ENCODE peak calls at places on chromosomes 1 and 21, in ten cellular contexts. A is endothelial cell, G is pancreas, V is colonic mucosa, F is IMR-90, Q is epithelial cell of esophagus, E is thoracic aorta, P is RWPE1, S is GM06990, D is transverse colon. B is an unnamed sample.

GRCh38 chr1:224726783-224727182 is 110.7 kb downstream of the CNIH3 start:
- DNase-seq in E (no peak), G (no peak), Q (peak), V (no peak), S (no peak), D (no peak), A (no peak), F (peak), P (peak), B (no peak)

GRCh38 chr1:40155910-40156309 is 5.3 kb upstream of the RLF start:
- DNase-seq in S (no peak), V (no peak), P (no peak), D (no peak), E (no peak), F (no peak), G (no peak), Q (no peak), A (no peak), B (no peak)

GRCh38 chr1:1093610-1093943 is 19.5 kb upstream of the RNF223 start:
- DNase-seq in A (no peak), S (no peak), V (no peak), Q (no peak), D (peak), F (no peak), P (no peak), G (no peak), E (no peak), B (peak)

GRCh38 chr1:172969611-172970010 is 81.1 kb downstream of the TNFSF18 start:
- DNase-seq in P (no peak), A (no peak), S (no peak), D (no peak), G (no peak), Q (peak), E (no peak), V (no peak), F (peak), B (no peak)

GRCh38 chr1:66033781-66034180 is 241.1 kb downstream of the PDE4B start:
- DNase-seq in Q (peak), D (no peak), G (no peak), S (no peak), A (no peak), F (no peak), E (no peak), V (no peak), P (peak), B (no peak)

GRCh38 chr21:30689822-30690221 is 28.8 kb downstream of the KRTAP21-3 start:
- DNase-seq in Q (no peak), S (no peak), D (no peak), F (no peak), E (no peak), G (no peak), V (no peak), A (no peak), P (no peak), B (no peak)

GRCh38 chr1:67264899-67265298 is 42.8 kb upstream of the IL12RB2 start:
- DNase-seq in E (no peak), S (no peak), Q (no peak), G (no peak), D (no peak), A (no peak), F (no peak), P (no peak), V (no peak), B (no peak)

GRCh38 chr1:184359909-184360308 is 26.9 kb upstream of the C1orf21 start:
- DNase-seq in V (no peak), S (no peak), P (no peak), A (no peak), G (no peak), E (no peak), F (no peak), Q (peak), D (no peak), B (no peak)

GRCh38 chr21:38351961-38352521 is 95.2 kb downstream of the KCNJ15 start:
- DNase-seq in F (peak), V (no peak), D (no peak), Q (peak), A (no peak), P (peak), E (no peak), G (no peak), S (no peak), B (no peak)

GRCh38 chr1:173383341-173383740 is 93.8 kb upstream of the PRDX6 start:
- DNase-seq in F (peak), D (no peak), G (no peak), A (no peak), E (no peak), P (no peak), Q (no peak), V (no peak), S (no peak), B (no peak)

GRCh38 chr1:210262897-210263272 is 30.3 kb downstream of the SERTAD4 start:
- DNase-seq in V (no peak), P (no peak), A (no peak), Q (no peak), S (no peak), D (no peak), E (no peak), G (no peak), F (no peak), B (no peak)

GRCh38 chr1:147541672-147542548 is 609 bp downstream of the BCL9 start:
- DNase-seq in P (no peak), Q (peak), G (peak), S (peak), A (peak), E (peak), V (peak), D (peak), F (peak), B (no peak)

GRCh38 chr1:229972600-229973296 is 94.3 kb upstream of the GALNT2 start:
- DNase-seq in A (peak), Q (no peak), V (no peak), E (no peak), D (peak), P (no peak), G (no peak), F (no peak), S (no peak), B (no peak)

GRCh38 chr1:203306970-203307541 is 1.7 kb downstream of the BTG2 start:
- DNase-seq in D (peak), E (no peak), S (peak), P (no peak), Q (no peak), V (peak), A (no peak), F (no peak), G (peak), B (no peak)

GRCh38 chr1:31214316-31215082 is 25.2 kb downstream of the NKAIN1 start:
- DNase-seq in D (no peak), F (no peak), G (no peak), P (no peak), A (no peak), V (no peak), S (no peak), E (no peak), Q (no peak), B (no peak)

GRCh38 chr1:35864813-35865212 is 18.2 kb upstream of the AGO1 start:
- DNase-seq in V (no peak), P (no peak), F (no peak), Q (no peak), S (no peak), A (no peak), D (no peak), G (no peak), E (no peak), B (no peak)

GRCh38 chr1:235617808-235618207 is 31.8 kb downstream of the GNG4 start:
- DNase-seq in S (no peak), F (peak), Q (peak), P (peak), E (no peak), A (no peak), D (no peak), G (no peak), V (no peak), B (no peak)

GRCh38 chr1:216456682-216457081 is 33.4 kb upstream of the USH2A start:
- DNase-seq in S (no peak), P (peak), E (no peak), D (no peak), V (no peak), A (no peak), F (peak), G (no peak), Q (peak), B (no peak)

GRCh38 chr1:94240822-94241221 is 3.4 kb upstream of the ARHGAP29 start:
- DNase-seq in F (peak), S (no peak), E (no peak), Q (no peak), G (no peak), A (no peak), V (no peak), D (no peak), P (no peak), B (no peak)

GRCh38 chr1:209741198-209741597 is 14.7 kb upstream of the TRAF3IP3 start:
- DNase-seq in P (no peak), G (no peak), F (no peak), A (no peak), S (no peak), V (no peak), E (no peak), Q (no peak), D (no peak), B (no peak)

GRCh38 chr1:174769961-174770549 is 229.7 kb upstream of the CACYBP start:
- DNase-seq in S (peak), A (no peak), P (peak), E (no peak), G (no peak), D (no peak), Q (peak), V (no peak), F (peak), B (no peak)

GRCh38 chr1:203621559-203622130 is 5.0 kb upstream of the ATP2B4 start:
- DNase-seq in Q (no peak), S (no peak), G (no peak), A (no peak), P (no peak), F (no peak), V (no peak), D (no peak), E (no peak), B (no peak)

GRCh38 chr1:248886237-248886895 is 19.7 kb upstream of the PGBD2 start:
- DNase-seq in F (peak), V (no peak), D (no peak), S (no peak), G (no peak), E (no peak), A (no peak), Q (no peak), P (no peak), B (no peak)

GRCh38 chr1:231236938-231237337 is 4.1 kb upstream of the GNPAT start:
- DNase-seq in F (no peak), E (no peak), V (no peak), G (no peak), S (no peak), A (no peak), D (no peak), P (no peak), Q (no peak), B (no peak)

GRCh38 chr1:205210876-205211838 is at the start of gene DSTYK:
- DNase-seq in D (peak), E (peak), A (peak), Q (peak), G (peak), F (peak), P (peak), S (peak), V (peak), B (peak)

GRCh38 chr1:87790756-87791155 is 462.1 kb downstream of the LMO4 start:
- DNase-seq in A (no peak), V (no peak), D (no peak), P (no peak), Q (no peak), G (no peak), S (no peak), F (no peak), E (no peak), B (no peak)

GRCh38 chr1:243345205-243345604 is 89.4 kb downstream of the SDCCAG8 start:
- DNase-seq in A (no peak), F (peak), S (peak), Q (no peak), P (no peak), D (no peak), G (no peak), E (no peak), V (no peak), B (no peak)

GRCh38 chr21:45078877-45079281 is 4.5 kb downstream of the ADARB1 start:
- DNase-seq in G (no peak), V (no peak), Q (peak), F (peak), S (no peak), E (no peak), A (no peak), D (peak), P (no peak), B (no peak)

GRCh38 chr1:182845379-182845778 is 6.2 kb downstream of the DHX9 start:
- DNase-seq in S (no peak), G (no peak), Q (no peak), P (no peak), V (no peak), F (no peak), D (no peak), A (no peak), E (no peak), B (no peak)

GRCh38 chr1:74323937-74324473 is 88.8 kb downstream of the TNNI3K start:
- DNase-seq in P (no peak), F (no peak), D (no peak), S (no peak), V (no peak), G (no peak), Q (no peak), A (no peak), E (no peak), B (no peak)

GRCh38 chr1:64163972-64164371 is 39.5 kb upstream of the UBE2U start:
- DNase-seq in P (peak), V (no peak), F (peak), A (peak), E (no peak), S (no peak), G (no peak), D (no peak), Q (peak), B (no peak)

GRCh38 chr1:166597516-166597915 is 241.8 kb upstream of the POGK start:
- DNase-seq in P (no peak), F (no peak), D (no peak), G (no peak), Q (no peak), E (no peak), S (no peak), A (no peak), V (no peak), B (no peak)

GRCh38 chr1:27979859-27980201 is 20.1 kb downstream of the XKR8 start:
- DNase-seq in G (no peak), V (no peak), S (no peak), A (no peak), D (no peak), P (no peak), F (no peak), E (no peak), Q (no peak), B (no peak)
- TF ChIP-seq CTCF in G (peak), V (no peak), S (no peak), A (no peak), D (peak), P (no peak), F (no peak), E (no peak), Q (no peak), B (no peak)

DNA sequence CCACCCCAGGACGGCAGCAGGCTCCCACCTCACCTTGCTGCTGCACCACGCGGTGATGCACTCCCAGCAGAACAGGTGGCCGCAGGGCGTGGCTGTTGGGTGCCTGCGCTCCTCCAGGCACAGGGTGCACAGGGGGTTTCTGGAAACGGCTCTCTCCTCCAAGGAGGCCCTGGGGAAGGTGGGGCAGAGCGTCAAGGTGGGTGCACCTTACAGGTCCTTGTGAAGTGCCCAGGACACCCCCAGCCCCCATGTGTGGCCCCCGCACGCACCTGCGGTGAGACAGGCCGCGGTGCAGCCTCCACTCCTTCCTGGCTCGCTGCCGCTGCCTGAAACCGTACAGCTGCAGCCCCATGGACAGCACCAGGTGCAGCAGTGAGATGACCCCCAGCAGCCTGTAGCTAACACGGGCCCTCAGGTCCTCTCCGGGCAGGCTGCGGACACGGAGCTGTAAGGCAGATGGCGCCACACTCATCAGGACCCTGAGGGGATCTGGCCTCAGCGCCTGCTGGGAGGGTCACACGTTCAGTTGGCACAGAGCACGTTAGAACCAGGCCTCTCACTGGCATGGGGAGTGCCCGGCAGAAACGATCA is 5.8 kb downstream of the PEX10 start:
- DNase-seq in A (no peak), V (no peak), S (no peak), G (peak), F (no peak), P (no peak), D (no peak), E (no peak), Q (no peak), B (no peak)
- TF ChIP-seq CTCF in A (no peak), V (no peak), S (no peak), G (no peak), F (no peak), P (no peak), D (no peak), E (no peak), Q (no peak), B (peak)

GRCh38 chr1:2585318-2586092 is 1.1 kb upstream of the PRXL2B start:
- DNase-seq in A (peak), G (peak), P (peak), V (peak), E (peak), D (peak), Q (peak), S (peak), F (peak), B (no peak)

GRCh38 chr1:2587860-2588571 is 1.4 kb downstream of the PRXL2B start:
- DNase-seq in D (no peak), Q (no peak), A (no peak), V (no peak), F (no peak), G (peak), E (no peak), P (no peak), S (no peak), B (no peak)

GRCh38 chr1:2587071-2587859 is 688 bp downstream of the PRXL2B start:
- DNase-seq in E (no peak), G (peak), F (peak), P (peak), D (peak), A (peak), Q (peak), V (peak), S (peak), B (no peak)

GRCh38 chr1:2584822-2585317 is 1.7 kb upstream of the PRXL2B start:
- DNase-seq in Q (no peak), S (no peak), F (no peak), V (no peak), D (no peak), E (no peak), P (no peak), A (no peak), G (no peak), B (no peak)

DNA sequence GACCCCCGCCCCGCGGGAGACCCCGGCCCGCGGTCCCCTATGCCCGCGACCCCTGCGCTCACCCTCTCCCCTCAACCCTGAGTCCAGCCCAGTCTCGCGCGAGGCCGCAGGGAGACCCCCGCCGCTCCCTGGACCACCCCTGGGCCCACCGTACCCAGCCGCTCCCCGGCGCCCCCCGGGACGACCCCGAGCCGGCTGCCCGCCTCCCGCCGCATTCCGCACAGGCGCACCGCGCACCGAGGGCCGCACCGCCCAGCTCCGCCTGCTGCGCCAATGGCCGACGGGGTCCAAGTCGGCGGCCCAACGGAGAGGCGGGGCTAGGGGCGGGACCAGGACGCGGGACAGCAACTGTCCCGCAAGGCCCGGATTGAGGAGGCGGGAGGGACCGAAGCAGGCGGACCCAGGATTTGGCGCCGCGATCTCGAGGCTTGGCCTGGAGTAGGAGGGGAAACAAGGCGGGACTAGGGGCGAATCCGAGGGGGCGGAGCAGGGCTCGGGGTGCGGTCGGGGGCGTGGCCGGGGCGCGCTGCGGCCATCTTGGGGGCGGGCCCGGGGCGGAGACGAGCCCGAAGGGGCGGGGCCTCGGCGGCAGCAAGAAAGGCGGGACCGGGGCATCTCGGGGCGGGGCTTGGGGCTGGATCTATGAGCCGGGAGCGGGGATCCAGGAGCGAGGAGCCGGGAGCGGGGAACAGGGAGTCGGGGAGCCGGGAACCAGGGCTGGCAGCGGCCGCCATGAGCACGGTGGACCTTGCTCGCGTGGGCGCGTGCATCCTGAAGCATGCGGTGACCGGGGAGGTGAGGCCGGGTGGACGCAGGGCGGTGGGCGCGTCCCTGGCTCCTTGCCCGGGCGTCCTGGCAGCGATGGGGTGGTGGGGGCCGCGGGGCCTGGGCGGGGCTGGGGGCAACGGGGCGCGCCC is at the start of gene PRXL2B:
- DNase-seq in P (peak), V (peak), E (peak), G (peak), A (peak), S (peak), Q (peak), D (peak), F (peak), B (peak)
- TF ChIP-seq CTCF in P (no peak), V (no peak), E (no peak), G (no peak), A (no peak), S (no peak), Q (no peak), D (no peak), F (no peak), B (no peak)

GRCh38 chr1:170885551-170885950 is 49.8 kb upstream of the MROH9 start:
- DNase-seq in G (no peak), F (no peak), S (no peak), V (no peak), A (no peak), Q (no peak), P (no peak), E (no peak), D (no peak), B (no peak)

GRCh38 chr1:170886460-170886859 is 48.9 kb upstream of the MROH9 start:
- DNase-seq in A (no peak), Q (no peak), G (no peak), P (no peak), V (peak), E (no peak), S (no peak), F (no peak), D (peak), B (no peak)

GRCh38 chr1:170881268-170882265 is 53.8 kb upstream of the MROH9 start:
- DNase-seq in G (no peak), A (no peak), Q (peak), V (peak), P (no peak), D (no peak), S (no peak), F (peak), E (no peak), B (no peak)
- TF ChIP-seq CTCF in G (no peak), A (no peak), Q (peak), V (peak), P (peak), D (peak), S (peak), F (peak), E (peak), B (peak)

B was measured in osteocyte.